ENCODE peak calls at places on chromosomes 2 and 18, in seven cellular contexts. V, N, X, W, F, S and A are unnamed samples. For H3K4me1, the result is how much of the 10 kb centered on the place peaks cover.

GRCh38 chr2:175187378-175187777 is 5.9 kb upstream of the ATP5MC3 start:
- DNase-seq in X (no peak), S (no peak), V (no peak), W (no peak), F (peak), N (no peak), A (no peak)

GRCh38 chr18:55249572-55249971 is 290.3 kb upstream of the CCDC68 start:
- DNase-seq in S (no peak), N (no peak), V (no peak), F (peak), X (no peak), W (no peak), A (no peak)

GRCh38 chr2:230416061-230416721 is at the start of gene SP100:
- DNase-seq in N (peak), V (peak), F (peak), W (peak), S (peak), X (peak), A (peak)

GRCh38 chr2:231810905-231811304 is 24.7 kb downstream of the COPS7B start:
- DNase-seq in S (no peak), X (no peak), V (no peak), N (no peak), W (no peak), F (peak), A (peak)

GRCh38 chr2:26523750-26524149 is 45.8 kb upstream of the OTOF start:
- DNase-seq in V (no peak), S (no peak), N (no peak), F (no peak), W (peak), X (no peak), A (peak)

GRCh38 chr2:157751462-157752058 is 122.9 kb upstream of the ACVR1C start:
- DNase-seq in F (peak), S (no peak), N (no peak), X (no peak), V (no peak), W (peak), A (no peak)

GRCh38 chr2:212015588-212015987 is 523.0 kb downstream of the ERBB4 start:
- DNase-seq in S (no peak), F (no peak), X (no peak), W (no peak), V (no peak), N (no peak), A (no peak)

GRCh38 chr2:235754381-235755207 is 260.8 kb downstream of the AGAP1 start:
- DNase-seq in W (no peak), S (no peak), N (no peak), V (no peak), X (no peak), F (no peak), A (no peak)

GRCh38 chr2:164522561-164522981 is 98.7 kb downstream of the GRB14 start:
- DNase-seq in V (no peak), N (no peak), W (no peak), X (no peak), S (no peak), F (peak), A (no peak)

GRCh38 chr2:126662623-126663022 is 6.7 kb downstream of the GYPC start:
- DNase-seq in F (no peak), W (no peak), X (no peak), S (no peak), N (no peak), V (no peak), A (no peak)

GRCh38 chr18:49082714-49083688 is 132.2 kb upstream of the SMAD7 start:
- DNase-seq in N (no peak), X (no peak), F (no peak), W (no peak), S (no peak), V (no peak), A (no peak)

GRCh38 chr2:231601356-231602229 is 8.9 kb downstream of the TEX44 start:
- DNase-seq in F (peak), S (peak), N (peak), V (peak), X (peak), W (peak), A (peak)

GRCh38 chr2:168920504-168921157 is 19.5 kb downstream of the G6PC2 start:
- DNase-seq in V (no peak), X (no peak), S (no peak), N (no peak), F (peak), W (no peak), A (peak)

GRCh38 chr2:130808482-130809268 is 28.0 kb upstream of the ARHGEF4 start:
- DNase-seq in X (no peak), N (no peak), W (no peak), S (no peak), V (no peak), F (peak), A (no peak)

GRCh38 chr2:95728878-95729511 is 137.2 kb downstream of the TRIM43 start:
- DNase-seq in F (peak), N (peak), V (peak), S (peak), W (no peak), X (peak), A (peak)

GRCh38 chr2:231294578-231295362 is 96.3 kb downstream of the ARMC9 start:
- DNase-seq in N (no peak), W (no peak), F (no peak), S (no peak), X (no peak), V (no peak), A (no peak)

GRCh38 chr18:54962919-54963645 is 3.8 kb upstream of the CCDC68 start:
- DNase-seq in F (no peak), V (no peak), X (no peak), W (no peak), N (no peak), S (no peak), A (no peak)

GRCh38 chr18:58407649-58408407 is 221.1 kb downstream of the ALPK2 start:
- DNase-seq in X (no peak), V (no peak), S (no peak), F (no peak), N (no peak), W (no peak), A (no peak)

GRCh38 chr2:210210185-210210584 is 15.1 kb downstream of the ACADL start:
- DNase-seq in S (no peak), F (no peak), X (no peak), N (no peak), V (no peak), W (no peak), A (no peak)

GRCh38 chr2:71154798-71155197 is 24.4 kb downstream of the MPHOSPH10 start:
- DNase-seq in X (no peak), V (no peak), W (no peak), F (no peak), N (no peak), S (no peak), A (peak)

GRCh38 chr2:99864561-99865216 is 277.7 kb downstream of the AFF3 start:
- DNase-seq in X (no peak), N (no peak), V (no peak), F (peak), W (no peak), S (no peak), A (no peak)

GRCh38 chr18:37122877-37123276 is 293.9 kb downstream of the KIAA1328 start:
- DNase-seq in S (no peak), V (no peak), F (peak), N (no peak), W (no peak), X (no peak), A (no peak)

GRCh38 chr2:171703574-171704347 is 16.5 kb downstream of the DYNC1I2 start:
- DNase-seq in N (no peak), S (no peak), X (no peak), V (no peak), W (no peak), F (peak), A (no peak)

GRCh38 chr2:231000211-231000904 is 4.4 kb downstream of the SPATA3 start:
- DNase-seq in X (no peak), W (no peak), N (no peak), F (no peak), S (no peak), V (no peak), A (no peak)

GRCh38 chr2:47303341-47304148 is 99.4 kb upstream of the MSH2 start:
- DNase-seq in W (no peak), V (no peak), X (no peak), F (no peak), S (no peak), N (no peak), A (no peak)

GRCh38 chr2:205405194-205405593 is 277.1 kb upstream of the NRP2 start:
- DNase-seq in W (no peak), N (no peak), X (no peak), F (peak), V (no peak), S (no peak), A (no peak)

GRCh38 chr2:120522151-120522751 is 176.3 kb downstream of the INHBB start:
- DNase-seq in X (no peak), S (no peak), V (peak), F (no peak), N (peak), W (peak), A (no peak)

GRCh38 chr2:215917953-215918620 is 95.3 kb downstream of the MREG start:
- DNase-seq in X (no peak), S (no peak), V (no peak), W (no peak), N (no peak), F (peak), A (peak)

GRCh38 chr2:99970292-99970868 is 172.0 kb downstream of the AFF3 start:
- DNase-seq in F (peak), N (no peak), V (no peak), S (no peak), X (no peak), W (no peak), A (no peak)

DNA sequence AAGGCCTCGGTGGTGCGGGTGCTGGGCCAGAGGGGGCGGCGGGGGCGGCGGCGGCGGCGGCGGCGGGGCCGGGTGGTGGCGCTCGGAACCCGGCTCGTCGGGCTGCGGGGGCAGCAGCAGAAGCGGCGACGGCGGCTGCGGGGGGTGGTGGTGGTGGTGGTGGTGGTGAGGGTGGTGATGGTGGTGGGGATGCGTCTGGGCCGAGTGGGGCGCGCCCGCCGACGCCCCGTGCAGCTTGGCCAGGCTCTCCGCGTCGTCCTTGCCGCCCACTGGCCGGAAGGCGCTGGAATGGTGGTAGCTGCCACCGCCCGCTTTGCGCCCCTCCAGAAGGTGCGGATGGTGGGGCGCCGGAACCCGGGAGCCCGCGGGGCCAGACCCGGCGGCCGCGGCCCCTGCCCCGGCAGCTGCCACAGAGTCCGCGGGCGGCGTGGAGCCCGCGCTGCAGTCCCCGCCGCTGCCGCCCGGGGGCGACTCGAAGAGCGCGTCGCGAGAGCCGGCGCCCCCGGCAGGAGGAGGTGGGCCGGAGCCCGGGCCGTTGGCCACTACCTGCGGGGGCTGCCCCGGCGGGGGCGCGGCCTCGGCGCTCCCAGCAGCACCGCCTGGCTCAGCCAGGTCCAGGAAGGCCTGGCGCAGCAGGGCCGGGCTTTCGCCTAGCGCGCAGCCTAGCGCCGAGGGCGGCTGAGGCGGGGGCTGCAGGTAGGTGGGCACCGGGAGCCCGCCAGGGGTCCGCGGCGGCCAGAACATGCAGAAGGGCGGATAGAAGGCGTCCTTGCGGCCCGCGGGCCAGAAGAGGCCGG is 4.2 kb downstream of the SKOR2 start:
- DNase-seq in F (no peak), N (no peak), V (no peak), S (no peak), X (no peak), W (no peak), A (peak)
- H3K4me3 ChIP-seq in F (no peak), N (no peak), V (peak), S (peak), X (no peak), W (no peak), A (no peak)

GRCh38 chr2:55107428-55107827 is 57.2 kb upstream of the RTN4 start:
- DNase-seq in S (no peak), X (no peak), W (no peak), F (peak), V (no peak), N (no peak), A (no peak)
- H3K27ac ChIP-seq in S (peak), X (no peak), W (no peak), F (peak), V (no peak), N (peak), A (peak)

DNA sequence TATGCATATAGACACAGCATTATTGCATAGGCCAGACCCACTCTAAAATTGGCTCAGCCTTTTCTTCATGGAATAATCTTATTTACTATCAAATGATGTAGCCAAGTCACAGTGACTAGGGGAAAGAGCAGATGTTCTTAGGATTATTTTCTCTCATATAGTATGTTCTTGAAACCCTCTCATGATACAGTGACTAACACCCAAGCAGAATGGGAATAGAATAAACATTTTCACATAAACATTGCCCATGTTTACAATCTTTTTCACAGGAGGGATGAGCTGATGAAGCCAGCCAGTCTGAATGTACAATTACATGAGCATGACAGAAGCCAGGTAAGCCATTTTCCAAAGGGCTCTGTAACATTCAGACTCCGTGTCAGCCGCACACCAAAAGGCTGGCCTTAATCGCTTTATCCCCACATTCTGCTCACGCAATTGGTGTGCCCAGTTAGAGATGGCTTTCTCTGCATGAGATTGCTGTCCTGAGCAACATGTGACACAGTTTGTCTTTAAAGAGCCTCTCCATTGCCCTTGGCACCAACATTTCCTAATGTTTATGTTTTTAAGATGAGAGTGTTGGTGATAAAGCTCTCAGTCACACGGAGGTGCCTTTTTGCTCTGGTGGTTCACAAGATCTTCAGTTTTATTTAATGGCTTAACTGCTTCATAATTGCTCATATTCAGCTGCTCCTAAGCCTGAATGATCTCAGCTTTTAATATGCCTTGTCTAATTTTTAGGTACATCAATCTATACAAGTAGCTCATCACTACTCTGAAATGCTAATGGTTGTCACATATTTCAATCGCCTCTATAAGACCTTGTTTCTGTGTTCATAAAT is 164.9 kb upstream of the ACVR2A start:
- DNase-seq in W (no peak), N (no peak), F (no peak), X (no peak), S (no peak), V (no peak), A (no peak)
- H3K4me1 ChIP-seq in W (under half), N (under half), F (under half), X (under half), S (under half), V (under half), A (under half)

DNA sequence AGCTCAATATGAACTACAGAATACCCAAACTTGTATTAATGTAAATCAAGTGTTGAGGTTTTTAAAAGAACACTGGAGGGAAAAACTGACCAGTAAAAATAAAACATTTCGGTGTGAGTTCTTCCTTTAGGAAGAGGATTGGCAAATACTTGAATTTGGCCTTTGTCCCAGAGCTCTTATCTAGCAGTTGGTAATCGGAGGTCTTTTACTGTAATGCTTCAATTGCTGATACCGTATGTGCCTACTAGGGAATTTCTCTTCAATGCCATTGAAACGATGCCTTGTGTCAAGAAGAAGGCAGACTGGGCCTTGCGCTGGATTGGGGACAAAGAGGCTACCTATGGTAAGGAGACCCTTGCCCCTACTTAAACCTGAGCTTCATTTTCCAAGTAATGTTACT is 4.1 kb downstream of the RRM2 start:
- DNase-seq in F (peak), W (no peak), S (no peak), N (no peak), V (no peak), X (no peak), A (no peak)
- H3K4me3 ChIP-seq in F (no peak), W (no peak), S (no peak), N (no peak), V (no peak), X (no peak), A (no peak)

GRCh38 chr2:18901255-18901654 is 311.9 kb upstream of the NT5C1B start:
- DNase-seq in V (no peak), F (no peak), W (no peak), S (no peak), N (no peak), X (no peak), A (no peak)
- H3K27ac ChIP-seq in V (peak), F (no peak), W (no peak), S (no peak), N (peak), X (peak), A (peak)

GRCh38 chr2:241321033-241321432 is 5.3 kb downstream of the SEPTIN2 start:
- DNase-seq in F (no peak), V (no peak), S (no peak), X (no peak), W (no peak), N (no peak), A (no peak)
- H3K4me1 ChIP-seq in F (under half), V (half or more), S (under half), X (half or more), W (under half), N (under half), A (under half)

GRCh38 chr2:86211796-86212188 is 12.5 kb downstream of the MRPL35 start:
- DNase-seq in S (no peak), W (no peak), X (no peak), F (no peak), N (no peak), V (no peak), A (no peak)

GRCh38 chr2:86214503-86214832 is 15.2 kb downstream of the MRPL35 start:
- DNase-seq in S (no peak), W (no peak), N (no peak), F (no peak), V (no peak), X (no peak), A (no peak)

GRCh38 chr2:86213699-86214502 is 14.6 kb downstream of the MRPL35 start:
- DNase-seq in W (no peak), F (no peak), N (peak), V (no peak), X (no peak), S (no peak), A (no peak)

GRCh38 chr2:86213056-86213455 is 13.8 kb downstream of the MRPL35 start:
- DNase-seq in N (no peak), S (no peak), F (no peak), V (no peak), X (no peak), W (no peak), A (no peak)

DNA sequence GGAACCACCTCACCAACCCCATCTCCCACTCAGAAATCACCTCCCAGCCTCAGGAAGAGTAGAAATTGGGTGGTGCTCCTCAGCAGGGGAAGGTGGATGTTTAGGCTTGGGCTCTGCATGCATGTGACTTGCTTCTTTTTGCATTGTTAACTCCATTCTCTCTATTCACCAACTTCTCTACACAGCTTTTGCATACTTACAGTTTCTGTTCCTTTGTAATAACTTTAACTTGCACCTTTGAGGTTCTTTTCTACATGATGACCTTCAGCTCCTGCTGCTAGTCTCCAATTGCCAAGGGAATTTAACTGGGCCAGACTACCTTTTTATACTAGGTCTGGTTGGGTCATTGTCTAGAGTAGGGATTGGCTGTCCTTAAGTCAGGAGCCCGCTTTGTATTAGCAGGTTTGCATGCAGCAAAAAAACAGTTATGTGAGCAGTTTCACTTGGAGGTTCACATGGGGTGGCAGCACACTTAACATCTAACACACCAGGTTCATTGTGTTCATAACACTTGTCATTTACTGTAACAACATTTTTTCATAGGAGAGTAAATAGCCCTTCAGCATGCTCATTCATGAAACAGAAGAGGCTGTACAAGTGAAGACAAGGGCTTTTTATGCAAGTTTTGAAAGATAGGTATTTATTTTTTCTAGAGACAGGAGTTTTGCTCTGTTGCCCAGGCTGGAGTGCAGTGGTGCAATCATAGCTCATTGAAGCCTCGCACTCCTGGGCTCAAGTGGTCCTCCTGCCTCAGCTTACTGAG is 12.0 kb downstream of the MRPL35 start:
- DNase-seq in S (no peak), X (peak), V (no peak), N (peak), F (no peak), W (no peak), A (no peak)
- H3K4me3 ChIP-seq in S (no peak), X (no peak), V (no peak), N (no peak), F (no peak), W (no peak), A (no peak)